ENCODE peak calls at places on chromosomes 1 and 21, in six cellular contexts. X is RWPE1, T is omental fat pad, S is progenitor cell of endocrine pancreas, M is mammary epithelial cell, H is type B pancreatic cell. B is an unnamed sample.

GRCh38 chr1:16145988-16146887 is 9.6 kb downstream of the EPHA2 start:
- DNase-seq in X (peak), T (peak), S (peak), M (peak), H (peak), B (peak)

GRCh38 chr1:165843304-165843703 is 15.9 kb downstream of the UCK2 start:
- DNase-seq in X (no peak), T (no peak), S (no peak), M (no peak), H (no peak), B (no peak)

GRCh38 chr1:110765640-110766335 is 91.0 kb upstream of the KCNA3 start:
- DNase-seq in X (peak), T (no peak), S (no peak), M (peak), H (no peak), B (peak)

GRCh38 chr1:24896596-24897262 is 33.3 kb downstream of the RUNX3 start:
- DNase-seq in X (no peak), T (peak), S (no peak), M (no peak), H (peak), B (no peak)

GRCh38 chr1:153958961-153959260 is 499 bp upstream of the CRTC2 start:
- DNase-seq in X (no peak), T (no peak), S (no peak), M (no peak), H (no peak), B (no peak)

GRCh38 chr1:238681021-238681420 is 705.3 kb upstream of the CHRM3 start:
- DNase-seq in X (peak), T (no peak), S (no peak), M (peak), H (no peak), B (no peak)

GRCh38 chr1:97630281-97630680 is 290.6 kb downstream of the DPYD start:
- DNase-seq in X (no peak), T (no peak), S (no peak), M (no peak), H (no peak), B (no peak)

GRCh38 chr21:45096216-45096615 is 21.8 kb downstream of the ADARB1 start:
- DNase-seq in X (no peak), T (no peak), S (no peak), M (no peak), H (no peak), B (no peak)

GRCh38 chr1:37020653-37021277 is 13.6 kb downstream of the GRIK3 start:
- DNase-seq in X (peak), T (no peak), S (peak), M (no peak), H (no peak), B (no peak)

GRCh38 chr1:178055093-178055492 is 38.8 kb upstream of the RASAL2 start:
- DNase-seq in X (peak), T (no peak), S (no peak), M (no peak), H (no peak), B (no peak)

GRCh38 chr1:95035536-95035935 is 37.2 kb downstream of the ALG14 start:
- DNase-seq in X (no peak), T (no peak), S (no peak), M (peak), H (no peak), B (no peak)

GRCh38 chr1:181319903-181320302 is 163.4 kb upstream of the CACNA1E start:
- DNase-seq in X (no peak), T (no peak), S (no peak), M (no peak), H (no peak), B (no peak)

GRCh38 chr1:203175237-203176181 is at the start of gene MYBPH:
- DNase-seq in X (no peak), T (no peak), S (no peak), M (no peak), H (no peak), B (no peak)

GRCh38 chr1:6342031-6342430 is 51.5 kb downstream of the ACOT7 start:
- DNase-seq in X (no peak), T (no peak), S (no peak), M (no peak), H (no peak), B (no peak)

GRCh38 chr1:45325816-45326506 is 734 bp upstream of the HPDL start:
- DNase-seq in X (no peak), T (no peak), S (no peak), M (no peak), H (no peak), B (peak)

GRCh38 chr1:204703826-204704612 is 18.5 kb upstream of the LRRN2 start:
- DNase-seq in X (no peak), T (no peak), S (no peak), M (no peak), H (no peak), B (no peak)

GRCh38 chr21:45309069-45309521 is 21.4 kb upstream of the POFUT2 start:
- DNase-seq in X (no peak), T (no peak), S (no peak), M (no peak), H (no peak), B (no peak)

GRCh38 chr21:29436143-29436542 is 137.4 kb downstream of the BACH1 start:
- DNase-seq in X (no peak), T (no peak), S (no peak), M (no peak), H (no peak), B (no peak)

GRCh38 chr1:203338335-203339036 is 12.4 kb downstream of the FMOD start:
- DNase-seq in X (peak), T (no peak), S (peak), M (peak), H (no peak), B (peak)

GRCh38 chr1:109338091-109338490 is 31.3 kb upstream of the MYBPHL start:
- DNase-seq in X (no peak), T (no peak), S (no peak), M (no peak), H (no peak), B (no peak)

GRCh38 chr1:11645670-11646265 is 8.5 kb downstream of the FBXO2 start:
- DNase-seq in X (peak), T (no peak), S (peak), M (peak), H (peak), B (peak)

GRCh38 chr1:18922848-18923475 is 20.6 kb upstream of the ALDH4A1 start:
- DNase-seq in X (no peak), T (no peak), S (no peak), M (peak), H (no peak), B (no peak)

GRCh38 chr1:244654284-244655038 is 1.5 kb downstream of the DESI2 start:
- DNase-seq in X (peak), T (no peak), S (no peak), M (peak), H (no peak), B (no peak)

GRCh38 chr1:41476807-41477361 is 7.6 kb downstream of the EDN2 start:
- DNase-seq in X (no peak), T (no peak), S (no peak), M (no peak), H (no peak), B (no peak)

GRCh38 chr1:152197361-152197941 is 26.5 kb downstream of the HRNR start:
- DNase-seq in X (no peak), T (no peak), S (no peak), M (no peak), H (no peak), B (no peak)

GRCh38 chr1:20102875-20103274 is 16.5 kb downstream of the PLA2G2D start:
- DNase-seq in X (peak), T (no peak), S (no peak), M (peak), H (no peak), B (no peak)

GRCh38 chr1:9037476-9038337 is 11.5 kb upstream of the SLC2A7 start:
- DNase-seq in X (no peak), T (no peak), S (no peak), M (no peak), H (no peak), B (peak)

GRCh38 chr1:180603850-180604226 is 28.0 kb upstream of the XPR1 start:
- DNase-seq in X (no peak), T (no peak), S (no peak), M (peak), H (no peak), B (no peak)

GRCh38 chr1:202702088-202702487 is 8.2 kb downstream of the SYT2 start:
- DNase-seq in X (no peak), T (no peak), S (no peak), M (no peak), H (no peak), B (no peak)

GRCh38 chr21:37762606-37763005 is 153.7 kb downstream of the KCNJ6 start:
- DNase-seq in X (no peak), T (no peak), S (no peak), M (no peak), H (no peak), B (no peak)

GRCh38 chr21:37759777-37760176 is 156.5 kb downstream of the KCNJ6 start:
- DNase-seq in X (no peak), T (no peak), S (no peak), M (no peak), H (no peak), B (no peak)

GRCh38 chr21:37757631-37758376 is 158.5 kb downstream of the KCNJ6 start:
- DNase-seq in X (no peak), T (no peak), S (no peak), M (no peak), H (no peak), B (no peak)

GRCh38 chr21:37763298-37763697 is 153.0 kb downstream of the KCNJ6 start:
- DNase-seq in X (no peak), T (no peak), S (no peak), M (no peak), H (no peak), B (no peak)

GRCh38 chr21:37758997-37759396 is 157.3 kb downstream of the KCNJ6 start:
- DNase-seq in X (peak), T (no peak), S (peak), M (peak), H (no peak), B (peak)
- TF ChIP-seq CTCF in X (no peak), T (no peak), S (peak), M (peak), H (peak), B (peak)

GRCh38 chr1:53022179-53022578 is 39.8 kb upstream of the PODN start:
- DNase-seq in X (no peak), T (no peak), S (no peak), M (no peak), H (no peak), B (no peak)
- TF ChIP-seq CTCF in X (no peak), T (no peak), S (no peak), M (no peak), H (peak), B (no peak)

GRCh38 chr1:89273324-89273778 is 691 bp upstream of the GBP5 start:
- DNase-seq in X (no peak), T (no peak), S (no peak), M (no peak), H (no peak), B (no peak)

GRCh38 chr1:89274431-89274857 is 1.8 kb upstream of the GBP5 start:
- DNase-seq in X (peak), T (no peak), S (no peak), M (peak), H (no peak), B (no peak)

GRCh38 chr1:89277725-89278124 is 5.1 kb upstream of the GBP5 start:
- DNase-seq in X (no peak), T (no peak), S (no peak), M (no peak), H (no peak), B (no peak)

GRCh38 chr1:89279011-89279466 is 6.4 kb upstream of the GBP5 start:
- DNase-seq in X (no peak), T (no peak), S (no peak), M (no peak), H (no peak), B (no peak)

DNA sequence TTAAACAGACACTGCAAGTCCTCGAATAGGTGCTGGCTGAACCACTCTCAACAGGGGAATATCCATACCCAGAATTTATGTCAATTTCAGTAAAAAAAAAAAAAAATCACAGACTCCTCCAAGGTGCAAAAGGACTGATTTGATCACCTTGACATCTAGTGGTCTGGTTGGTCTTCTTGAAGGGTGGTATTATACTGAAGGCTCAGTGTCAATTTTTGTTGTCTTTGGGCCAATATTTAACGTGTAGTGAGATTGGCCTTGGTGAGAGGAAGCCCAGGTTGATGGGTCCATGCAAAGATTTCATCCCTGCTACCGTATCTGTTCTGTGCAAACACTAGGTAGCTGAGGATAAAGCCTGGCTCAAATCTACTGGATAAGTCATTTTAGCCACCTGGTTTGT is 4.0 kb upstream of the GBP5 start:
- DNase-seq in X (no peak), T (no peak), S (no peak), M (no peak), H (no peak), B (no peak)
- TF ChIP-seq CTCF in X (no peak), T (no peak), S (no peak), M (no peak), H (no peak), B (no peak)

GRCh38 chr21:41580758-41581554 is 73.0 kb upstream of the TMPRSS2 start:
- DNase-seq in X (peak), T (no peak), S (no peak), M (peak), H (no peak), B (no peak)

GRCh38 chr21:41578083-41578482 is 70.1 kb upstream of the TMPRSS2 start:
- DNase-seq in X (no peak), T (no peak), S (no peak), M (no peak), H (no peak), B (no peak)

GRCh38 chr21:41581592-41582228 is 73.8 kb upstream of the TMPRSS2 start:
- DNase-seq in X (no peak), T (no peak), S (no peak), M (no peak), H (peak), B (no peak)

GRCh38 chr21:41578708-41579107 is 70.8 kb upstream of the TMPRSS2 start:
- DNase-seq in X (no peak), T (no peak), S (no peak), M (no peak), H (no peak), B (no peak)

DNA sequence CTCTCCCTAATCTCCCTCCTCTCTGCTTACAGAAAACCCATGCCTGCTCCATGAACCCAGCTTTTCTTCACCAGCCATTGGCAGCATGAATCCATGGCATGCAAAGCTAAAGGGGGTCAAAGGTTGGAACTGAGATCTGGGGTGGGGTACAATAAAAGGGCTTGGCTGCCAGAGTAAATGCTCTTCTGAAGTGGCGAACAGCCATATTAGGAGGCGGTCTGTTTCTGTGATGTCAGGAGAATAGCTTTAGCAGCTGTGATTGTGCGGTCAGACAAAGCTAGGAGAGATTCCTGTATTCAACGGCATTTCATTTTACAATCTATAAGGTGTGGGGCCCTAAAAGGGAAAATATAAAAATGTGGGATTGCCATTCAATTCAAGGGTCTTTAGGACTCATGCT is 71.7 kb upstream of the TMPRSS2 start:
- DNase-seq in X (no peak), T (no peak), S (no peak), M (no peak), H (no peak), B (no peak)
- TF ChIP-seq CTCF in X (no peak), T (no peak), S (no peak), M (no peak), H (no peak), B (no peak)

GRCh38 chr1:29933110-29933509 is 696.8 kb downstream of the PTPRU start:
- DNase-seq in X (peak), T (no peak), S (no peak), M (peak), H (no peak), B (no peak)
- TF ChIP-seq CTCF in X (no peak), T (no peak), S (no peak), M (no peak), H (no peak), B (no peak)